ENCODE peak calls at places on chromosomes 12 and 14, in nine cellular contexts. Z, V, O, L, I, B, W, U and F are unnamed samples.

GRCh38 chr12:123055281-123055766 is 74.8 kb downstream of the ARL6IP4 start:
- DNase-seq in B (peak), Z (no peak), U (no peak), O (no peak), W (no peak), I (no peak), L (no peak), V (no peak), F (peak)

GRCh38 chr12:93777249-93777648 is 100.1 kb downstream of the CRADD start:
- DNase-seq in O (no peak), U (peak), Z (no peak), W (no peak), I (no peak), B (no peak), V (no peak), L (no peak), F (no peak)

GRCh38 chr12:3564411-3564810 is 73.4 kb downstream of the PRMT8 start:
- DNase-seq in U (no peak), L (no peak), B (no peak), O (no peak), I (no peak), Z (no peak), W (no peak), V (no peak), F (no peak)

GRCh38 chr12:120090626-120091295 is 25.8 kb downstream of the RAB35 start:
- DNase-seq in L (no peak), B (no peak), O (no peak), Z (no peak), I (no peak), U (no peak), W (no peak), V (no peak), F (no peak)

GRCh38 chr12:21773263-21773741 is 1.2 kb downstream of the KCNJ8 start:
- DNase-seq in Z (peak), L (peak), W (no peak), U (peak), V (no peak), I (peak), O (peak), B (peak), F (peak)

GRCh38 chr14:100330396-100330931 is 7.3 kb downstream of the SLC25A47 start:
- DNase-seq in L (no peak), W (no peak), Z (no peak), U (no peak), I (no peak), V (no peak), B (peak), O (no peak), F (no peak)

GRCh38 chr12:60539592-60539991 is 943.8 kb downstream of the SLC16A7 start:
- DNase-seq in Z (no peak), V (no peak), I (no peak), B (no peak), W (no peak), U (peak), L (no peak), O (no peak), F (no peak)

GRCh38 chr12:51672334-51672733 is 81.3 kb downstream of the SCN8A start:
- DNase-seq in Z (no peak), L (no peak), W (no peak), B (no peak), I (no peak), U (no peak), V (no peak), O (no peak), F (no peak)

GRCh38 chr14:100944052-100944451 is 40.5 kb upstream of the RTL1 start:
- DNase-seq in W (no peak), V (no peak), B (no peak), Z (no peak), O (no peak), I (no peak), U (no peak), L (no peak), F (no peak)

GRCh38 chr14:95619785-95620417 is 66.3 kb upstream of the TCL1B start:
- DNase-seq in Z (no peak), B (no peak), V (no peak), L (no peak), W (no peak), I (no peak), U (no peak), O (no peak), F (no peak)

GRCh38 chr12:32423598-32423997 is 24.2 kb downstream of the FGD4 start:
- DNase-seq in Z (no peak), I (no peak), W (no peak), L (no peak), U (no peak), B (no peak), O (no peak), V (no peak), F (no peak)

GRCh38 chr12:48175613-48176416 is 7.6 kb upstream of the CCDC184 start:
- DNase-seq in V (no peak), Z (no peak), B (no peak), W (no peak), O (no peak), L (no peak), U (no peak), I (no peak), F (no peak)

GRCh38 chr12:118645219-118645618 is 268.9 kb downstream of the SUDS3 start:
- DNase-seq in V (no peak), W (no peak), O (peak), B (no peak), U (no peak), I (no peak), Z (peak), L (peak), F (no peak)

GRCh38 chr14:64407329-64407728 is 19.2 kb downstream of the MTHFD1 start:
- DNase-seq in U (no peak), W (no peak), B (no peak), L (no peak), I (no peak), Z (no peak), O (no peak), V (no peak), F (no peak)

GRCh38 chr14:62409909-62410308 is 635.3 kb downstream of the KCNH5 start:
- DNase-seq in L (no peak), O (no peak), U (no peak), Z (no peak), B (no peak), V (no peak), I (no peak), W (no peak), F (no peak)

GRCh38 chr12:54378791-54379400 is 5.6 kb downstream of the ZNF385A start:
- DNase-seq in Z (peak), V (no peak), U (peak), O (no peak), L (peak), I (peak), B (peak), W (no peak), F (peak)

GRCh38 chr12:57602544-57602943 is 2.1 kb upstream of the DTX3 start:
- DNase-seq in U (no peak), Z (no peak), I (no peak), V (no peak), L (no peak), W (no peak), B (no peak), O (no peak), F (no peak)

GRCh38 chr14:55707365-55707804 is 127.4 kb downstream of the KTN1 start:
- DNase-seq in W (no peak), V (no peak), L (no peak), I (no peak), Z (no peak), B (peak), U (no peak), O (no peak), F (no peak)

GRCh38 chr12:6323995-6324711 is 13.7 kb downstream of the PLEKHG6 start:
- DNase-seq in B (no peak), Z (no peak), O (no peak), V (no peak), U (no peak), W (no peak), I (no peak), L (no peak), F (no peak)

GRCh38 chr14:58066115-58066514 is 85.9 kb downstream of the ARMH4 start:
- DNase-seq in O (no peak), V (no peak), B (no peak), W (no peak), I (no peak), U (no peak), L (no peak), Z (no peak), F (no peak)

GRCh38 chr14:96592591-96593388 is 90.6 kb downstream of the PAPOLA start:
- DNase-seq in O (peak), L (peak), U (peak), W (peak), V (peak), B (no peak), I (peak), Z (peak), F (peak)

GRCh38 chr14:105199093-105199492 is 18.0 kb upstream of the NUDT14 start:
- DNase-seq in O (no peak), Z (no peak), U (no peak), L (no peak), V (no peak), B (no peak), W (no peak), I (no peak), F (peak)

GRCh38 chr14:90979451-90979850 is 81.0 kb downstream of the RPS6KA5 start:
- DNase-seq in U (no peak), L (no peak), B (no peak), O (no peak), Z (no peak), W (no peak), I (no peak), V (no peak), F (no peak)

GRCh38 chr14:71438684-71439083 is 493.5 kb upstream of the RGS6 start:
- DNase-seq in L (no peak), I (no peak), B (no peak), U (no peak), V (no peak), Z (no peak), W (no peak), O (no peak), F (no peak)

GRCh38 chr12:100584261-100584660 is 10.8 kb downstream of the GAS2L3 start:
- DNase-seq in B (no peak), U (no peak), L (no peak), Z (no peak), V (no peak), O (no peak), W (no peak), I (no peak), F (no peak)

GRCh38 chr14:77709412-77709811 is 1.5 kb downstream of the SLIRP start:
- DNase-seq in L (no peak), V (no peak), O (no peak), B (no peak), U (no peak), Z (no peak), W (no peak), I (no peak), F (no peak)

GRCh38 chr14:70884595-70885342 is 22.5 kb upstream of the PCNX1 start:
- DNase-seq in I (peak), O (no peak), U (peak), V (no peak), L (no peak), Z (no peak), B (no peak), W (no peak), F (no peak)

GRCh38 chr12:127944211-127944899 is 322.6 kb upstream of the TMEM132C start:
- DNase-seq in U (no peak), I (no peak), O (no peak), W (no peak), L (no peak), V (no peak), Z (no peak), B (no peak), F (no peak)

GRCh38 chr12:54217774-54218221 is 29.0 kb upstream of the SMUG1 start:
- DNase-seq in O (peak), W (no peak), B (no peak), V (no peak), L (no peak), U (no peak), Z (peak), I (peak), F (peak)

GRCh38 chr12:76777765-76778216 is 13.9 kb downstream of the ZDHHC17 start:
- DNase-seq in L (no peak), O (no peak), W (no peak), I (no peak), Z (no peak), V (no peak), U (no peak), B (no peak), F (no peak)

GRCh38 chr14:57495409-57495808 is 1.8 kb upstream of the CCDC198 start:
- DNase-seq in Z (no peak), U (no peak), O (no peak), I (no peak), V (no peak), B (no peak), L (no peak), W (no peak), F (no peak)

GRCh38 chr12:77442633-77443032 is 377.3 kb upstream of the E2F7 start:
- DNase-seq in L (no peak), W (no peak), B (no peak), I (no peak), Z (no peak), O (no peak), U (no peak), V (no peak), F (no peak)

GRCh38 chr14:51139221-51139681 is 44.3 kb upstream of the TRIM9 start:
- DNase-seq in L (no peak), O (no peak), Z (no peak), U (no peak), I (no peak), V (no peak), W (no peak), B (no peak), F (no peak)

GRCh38 chr12:111446044-111446581 is 40.4 kb downstream of the SH2B3 start:
- DNase-seq in W (no peak), V (no peak), I (peak), B (peak), O (no peak), L (no peak), Z (peak), U (peak), F (peak)

GRCh38 chr14:105840266-105841021 is 314.1 kb downstream of the TMEM121 start:
- DNase-seq in W (no peak), O (no peak), B (no peak), V (peak), U (no peak), Z (no peak), I (no peak), L (no peak), F (no peak)

GRCh38 chr14:99566009-99566389 is 38.0 kb downstream of the CCDC85C start:
- DNase-seq in U (no peak), Z (no peak), I (no peak), B (peak), O (no peak), V (no peak), W (no peak), L (no peak), F (no peak)